ENCODE peak calls at places on chromosome 17, in four cellular contexts. U, D, P and J are unnamed samples.

GRCh38 chr17:40922239-40922638 is 15.2 kb downstream of the KRT23 start:
- DNase-seq in U (no peak), D (no peak), P (no peak), J (peak; percentile 53)

GRCh38 chr17:57396515-57396921 is 140.2 kb downstream of the MSI2 start:
- DNase-seq in U (no peak), D (no peak), P (no peak), J (no peak)

GRCh38 chr17:71628306-71628705 is 492.5 kb upstream of the SOX9 start:
- DNase-seq in U (no peak), D (no peak), P (no peak), J (no peak)

GRCh38 chr17:50604470-50604869 is 30.2 kb upstream of the ABCC3 start:
- DNase-seq in U (no peak), D (no peak), P (peak; percentile 82), J (peak; percentile 57)

GRCh38 chr17:5888811-5889210 is 181.4 kb upstream of the WSCD1 start:
- DNase-seq in U (no peak), D (no peak), P (no peak), J (no peak)

GRCh38 chr17:44865921-44866320 is 18.2 kb downstream of the HIGD1B start:
- DNase-seq in U (no peak), D (no peak), P (no peak), J (no peak)

GRCh38 chr17:8060274-8060673 is 21.4 kb downstream of the ALOX15B start:
- DNase-seq in U (peak; percentile 45), D (peak; percentile 55), P (no peak), J (peak; percentile 50)

GRCh38 chr17:41456206-41456605 is 11.0 kb downstream of the KRT32 start:
- DNase-seq in U (no peak), D (no peak), P (no peak), J (no peak)

GRCh38 chr17:57270801-57271245 is 14.5 kb downstream of the MSI2 start:
- DNase-seq in U (no peak), D (no peak), P (no peak), J (no peak)